ENCODE peak calls at places on chromosomes 16 and 17, in four cellular contexts. One of them, this sample, is unnamed.

GRCh38 chr16:14531101-14531500 is 99.0 kb downstream of the PARN start:
- DNase-seq in HAP-1: no peak
- DNase-seq in mucosa of descending colon: no peak
- DNase-seq in foreskin keratinocyte: no peak
- DNase-seq in this sample: no peak

GRCh38 chr16:76535-77272 is 1.3 kb upstream of the MPG start:
- DNase-seq in foreskin keratinocyte: no peak
- DNase-seq in mucosa of descending colon: peak
- DNase-seq in HAP-1: peak
- DNase-seq in this sample: peak

GRCh38 chr16:12618515-12618914 is 185.2 kb downstream of the CPPED1 start:
- DNase-seq in HAP-1: no peak
- DNase-seq in mucosa of descending colon: no peak
- DNase-seq in foreskin keratinocyte: no peak
- DNase-seq in this sample: no peak

GRCh38 chr17:77772461-77772897 is 186.0 kb upstream of the TNRC6C start:
- DNase-seq in HAP-1: peak
- DNase-seq in mucosa of descending colon: peak
- DNase-seq in foreskin keratinocyte: no peak
- DNase-seq in this sample: peak

GRCh38 chr16:10408824-10409381 is 23.0 kb downstream of the ATF7IP2 start:
- DNase-seq in HAP-1: no peak
- DNase-seq in mucosa of descending colon: no peak
- DNase-seq in foreskin keratinocyte: no peak
- DNase-seq in this sample: no peak

GRCh38 chr17:74686761-74687160 is 26.0 kb downstream of the CD300LF start:
- DNase-seq in mucosa of descending colon: no peak
- DNase-seq in foreskin keratinocyte: no peak
- DNase-seq in HAP-1: no peak
- DNase-seq in this sample: no peak

GRCh38 chr17:5667871-5668270 is 83.6 kb upstream of the NLRP1 start:
- DNase-seq in HAP-1: no peak
- DNase-seq in mucosa of descending colon: no peak
- DNase-seq in foreskin keratinocyte: no peak
- DNase-seq in this sample: no peak

GRCh38 chr17:17446666-17447155 is 30.1 kb upstream of the MED9 start:
- DNase-seq in HAP-1: no peak
- DNase-seq in mucosa of descending colon: no peak
- DNase-seq in foreskin keratinocyte: no peak
- DNase-seq in this sample: no peak

GRCh38 chr16:46896314-46896968 is 12.3 kb downstream of the GPT2 start:
- DNase-seq in HAP-1: no peak
- DNase-seq in foreskin keratinocyte: no peak
- DNase-seq in mucosa of descending colon: no peak
- DNase-seq in this sample: peak

GRCh38 chr17:55264273-55264639 is 504 bp upstream of the HLF start:
- DNase-seq in foreskin keratinocyte: no peak
- DNase-seq in mucosa of descending colon: no peak
- DNase-seq in HAP-1: no peak
- DNase-seq in this sample: no peak

GRCh38 chr17:16345565-16345964 is 7.7 kb downstream of the CENPV start:
- DNase-seq in HAP-1: no peak
- DNase-seq in foreskin keratinocyte: no peak
- DNase-seq in mucosa of descending colon: no peak
- DNase-seq in this sample: no peak

GRCh38 chr16:1098266-1098991 is 2.4 kb upstream of the C1QTNF8 start:
- DNase-seq in mucosa of descending colon: no peak
- DNase-seq in foreskin keratinocyte: no peak
- DNase-seq in HAP-1: no peak
- DNase-seq in this sample: peak

GRCh38 chr16:70576431-70577255 is 53.0 kb downstream of the SF3B3 start:
- DNase-seq in foreskin keratinocyte: no peak
- DNase-seq in mucosa of descending colon: no peak
- DNase-seq in HAP-1: no peak
- DNase-seq in this sample: no peak